ENCODE peak calls at places on chromosomes 5 and 9, in six cellular contexts. A is endothelial cell of umbilical vein, N is GM23248, Y is heart right ventricle, U is ovary, I is adrenal gland. E is an unnamed sample.

GRCh38 chr9:21995652-21996275 is 1.2 kb downstream of the CDKN2B-AS1 start:
- DNase-seq in Y (peak; percentile 26), I (peak; percentile 55), N (peak; percentile 84), U (peak; percentile 34), A (peak; percentile 64), E (no peak)

GRCh38 chr9:32571969-32572899 is 725 bp downstream of the NDUFB6 start:
- DNase-seq in Y (peak; percentile 39), N (peak; percentile 90), U (peak; percentile 40), I (peak; percentile 73), A (peak; percentile 88), E (peak; percentile 66)

GRCh38 chr9:132155514-132155913 is 6.3 kb upstream of the NTNG2 start:
- DNase-seq in I (no peak), A (no peak), U (no peak), Y (no peak), N (no peak), E (no peak)

GRCh38 chr5:109078448-109078847 is 330.8 kb downstream of the FER start:
- DNase-seq in A (no peak), U (no peak), Y (no peak), N (no peak), I (no peak), E (no peak)

GRCh38 chr5:78985407-78986223 is 505 bp upstream of the ARSB start:
- DNase-seq in U (peak; percentile 64), N (peak; percentile 75), I (peak; percentile 56), A (peak; percentile 71), Y (peak; percentile 44), E (peak; percentile 15)

GRCh38 chr9:120916573-120916972 is 10.0 kb downstream of the TRAF1 start:
- DNase-seq in Y (no peak), U (peak; percentile 80), A (no peak), I (peak; percentile 83), N (peak; percentile 71), E (no peak)

GRCh38 chr5:133580618-133581017 is 31.7 kb downstream of the FSTL4 start:
- DNase-seq in N (no peak), U (no peak), Y (no peak), I (no peak), A (no peak), E (no peak)

GRCh38 chr9:36488322-36488838 is 84.3 kb upstream of the MELK start:
- DNase-seq in A (no peak), N (no peak), Y (no peak), I (no peak), U (peak; percentile 50), E (no peak)

GRCh38 chr9:113261917-113262671 is 13.3 kb downstream of the CDC26 start:
- DNase-seq in A (no peak), Y (no peak), I (no peak), U (no peak), N (no peak), E (no peak)

GRCh38 chr5:168964182-168964581 is 336.8 kb downstream of the SLIT3 start:
- DNase-seq in N (no peak), I (no peak), A (no peak), U (no peak), Y (no peak), E (no peak)

GRCh38 chr5:154583545-154584168 is 105.6 kb upstream of the HAND1 start:
- DNase-seq in A (no peak), N (no peak), Y (no peak), I (no peak), U (no peak), E (no peak)

GRCh38 chr5:133467712-133468463 is 144.5 kb downstream of the FSTL4 start:
- DNase-seq in N (no peak), I (no peak), A (no peak), Y (no peak), U (no peak), E (no peak)

GRCh38 chr5:80715887-80716286 is 61.1 kb upstream of the DHFR start:
- DNase-seq in U (no peak), A (no peak), I (no peak), Y (no peak), N (no peak), E (no peak)

GRCh38 chr9:96176901-96177718 is 124.9 kb downstream of the HSD17B3 start:
- DNase-seq in A (no peak), Y (no peak), I (no peak), U (no peak), N (peak; percentile 7), E (no peak)

GRCh38 chr9:100720922-100721321 is 143.0 kb downstream of the CAVIN4 start:
- DNase-seq in I (no peak), N (no peak), A (no peak), U (no peak), Y (no peak), E (no peak)

GRCh38 chr5:151319334-151319733 is 15.8 kb upstream of the SLC36A3 start:
- DNase-seq in I (peak; percentile 24), U (peak; percentile 40), A (no peak), N (peak; percentile 39), Y (peak; percentile 39), E (no peak)

GRCh38 chr9:87640385-87640795 is 85.5 kb upstream of the CTSL start:
- DNase-seq in A (peak; percentile 97), N (no peak), U (peak; percentile 75), I (no peak), Y (peak; percentile 11), E (no peak)

GRCh38 chr9:811101-811531 is 30.4 kb upstream of the DMRT1 start:
- DNase-seq in I (no peak), A (no peak), N (peak; percentile 24), U (no peak), Y (peak; percentile 8), E (no peak)

GRCh38 chr5:124061663-124062062 is 549.7 kb downstream of the CSNK1G3 start:
- DNase-seq in I (peak; percentile 74), N (peak; percentile 5), Y (peak; percentile 18), U (peak; percentile 23), A (no peak), E (no peak)

GRCh38 chr5:93785475-93785874 is 44.1 kb upstream of the POU5F2 start:
- DNase-seq in Y (no peak), I (no peak), A (no peak), N (no peak), U (no peak), E (no peak)

GRCh38 chr9:31799953-31800609 is 584.4 kb upstream of the ACO1 start:
- DNase-seq in U (no peak), N (peak; percentile 10), Y (no peak), I (no peak), A (peak; percentile 60), E (peak; percentile 23)

GRCh38 chr9:134375011-134375390 is 48.7 kb downstream of the RXRA start:
- DNase-seq in I (peak; percentile 86), U (no peak), A (no peak), N (peak; percentile 49), Y (peak; percentile 61), E (no peak)

GRCh38 chr5:135538261-135538660 is 2.5 kb upstream of the NEUROG1 start:
- DNase-seq in I (no peak), U (no peak), Y (no peak), N (no peak), A (no peak), E (no peak)
- H3K27me3 ChIP-seq in I (peaks cover 56% of the 10 kb centered on the region), U (peaks cover 2% of the 10 kb centered on the region), Y (peaks cover 100% of the 10 kb centered on the region), N (peaks cover 85% of the 10 kb centered on the region), A (peaks cover 83% of the 10 kb centered on the region), E (peaks cover 52% of the 10 kb centered on the region)

DNA sequence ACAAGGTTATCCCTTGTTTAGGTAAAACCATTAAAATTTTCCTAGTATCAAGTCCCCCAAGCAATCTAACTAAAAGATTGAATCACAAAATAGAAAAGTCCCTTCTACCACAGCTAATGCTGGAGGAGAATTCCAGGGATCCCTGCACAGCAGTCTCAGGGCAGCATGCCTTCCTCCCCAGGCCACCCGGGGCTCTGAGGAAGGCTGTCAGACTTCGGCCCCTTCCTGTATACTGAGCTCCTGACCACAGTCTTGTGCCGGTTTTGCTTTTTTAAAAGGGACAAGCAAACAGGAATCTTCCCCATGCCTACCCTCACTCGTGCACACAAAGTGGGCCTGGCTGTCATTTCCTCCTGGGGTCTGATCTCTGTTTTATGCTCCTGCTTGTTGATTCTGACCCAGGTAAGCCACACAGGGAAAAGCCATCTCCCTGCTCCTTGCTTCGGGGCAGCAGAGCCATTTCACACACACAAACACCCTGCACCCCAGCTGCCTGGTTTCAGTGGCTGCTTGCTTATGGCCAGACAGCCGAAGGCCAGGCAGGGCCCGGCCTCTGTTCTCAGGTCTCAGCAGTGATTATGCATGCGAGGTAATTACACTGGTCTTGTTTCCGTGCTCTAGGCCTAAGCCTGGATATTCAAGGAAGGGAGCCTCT is 211.9 kb downstream of the NXNL2 start:
- DNase-seq in Y (no peak), I (no peak), N (peak; percentile 30), U (no peak), A (peak; percentile 39), E (no peak)
- H3K4me1 ChIP-seq in Y (peaks cover 38% of the 10 kb centered on the region), I (peaks cover 22% of the 10 kb centered on the region), N (peaks cover 62% of the 10 kb centered on the region), U (peaks cover 7% of the 10 kb centered on the region), A (peaks cover 10% of the 10 kb centered on the region), E (no peaks in the 10 kb centered on the region)

DNA sequence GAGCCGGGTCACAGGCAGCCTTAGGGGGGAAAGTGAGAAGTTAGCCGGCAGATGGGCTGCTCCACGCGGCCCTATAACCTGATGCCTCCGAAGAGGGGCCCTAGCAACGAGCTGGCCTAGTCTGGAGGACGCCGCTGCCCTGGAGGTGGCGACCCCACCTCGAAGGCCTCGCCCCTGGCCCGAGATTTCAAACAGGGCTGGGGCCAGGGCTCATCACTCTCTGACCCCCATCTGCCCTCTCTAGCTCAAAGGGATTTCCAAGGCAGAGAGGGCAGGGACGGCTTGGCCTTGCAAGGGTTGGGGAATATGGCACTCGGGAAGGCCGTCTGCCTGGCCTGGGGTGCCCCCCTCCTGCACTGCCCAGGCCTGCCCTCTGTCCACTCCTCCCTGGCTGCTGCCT is 25.4 kb upstream of the TIFAB start:
- DNase-seq in I (no peak), Y (no peak), A (no peak), N (no peak), U (no peak), E (no peak)
- H3K27me3 ChIP-seq in I (peaks cover 7% of the 10 kb centered on the region), Y (peaks cover 90% of the 10 kb centered on the region), A (peaks cover 29% of the 10 kb centered on the region), N (peaks cover 46% of the 10 kb centered on the region), U (no peaks in the 10 kb centered on the region), E (no peaks in the 10 kb centered on the region)

GRCh38 chr5:149207821-149208220 is 63.8 kb upstream of the AFAP1L1 start:
- DNase-seq in N (no peak), U (no peak), A (no peak), I (no peak), Y (peak; percentile 2), E (no peak)
- H3K4me1 ChIP-seq in N (peaks cover 55% of the 10 kb centered on the region), U (no peaks in the 10 kb centered on the region), A (peaks cover 39% of the 10 kb centered on the region), I (peaks cover 4% of the 10 kb centered on the region), Y (peaks cover 59% of the 10 kb centered on the region), E (no peaks in the 10 kb centered on the region)

GRCh38 chr5:135915466-135916001 is 19.9 kb upstream of the IL9 start:
- DNase-seq in Y (no peak), U (no peak), N (peak; percentile 45), A (no peak), I (no peak), E (no peak)
- H3K27me3 ChIP-seq in Y (peaks cover 66% of the 10 kb centered on the region), U (no peaks in the 10 kb centered on the region), N (no peaks in the 10 kb centered on the region), A (peaks cover 8% of the 10 kb centered on the region), I (peaks cover 9% of the 10 kb centered on the region), E (peaks cover 10% of the 10 kb centered on the region)

GRCh38 chr5:139807647-139808030 is 12.0 kb downstream of the PSD2 start:
- DNase-seq in I (no peak), U (no peak), N (no peak), A (no peak), Y (no peak), E (no peak)

GRCh38 chr5:139808481-139809330 is 13.1 kb downstream of the PSD2 start:
- DNase-seq in N (peak; percentile 58), A (peak; percentile 13), Y (peak; percentile 16), U (peak; percentile 26), I (no peak), E (no peak)

GRCh38 chr5:139806111-139806510 is 10.5 kb downstream of the PSD2 start:
- DNase-seq in N (no peak), A (no peak), U (no peak), I (no peak), Y (no peak), E (no peak)

GRCh38 chr5:139805545-139805944 is 9.9 kb downstream of the PSD2 start:
- DNase-seq in I (no peak), U (no peak), A (no peak), Y (no peak), N (no peak), E (no peak)

GRCh38 chr5:139806726-139807646 is 11.4 kb downstream of the PSD2 start:
- DNase-seq in N (no peak), Y (no peak), A (no peak), U (peak; percentile 13), I (no peak), E (no peak)
- H3K4me1 ChIP-seq in N (no peaks in the 10 kb centered on the region), Y (no peaks in the 10 kb centered on the region), A (no peaks in the 10 kb centered on the region), U (no peaks in the 10 kb centered on the region), I (no peaks in the 10 kb centered on the region), E (no peaks in the 10 kb centered on the region)